ENCODE peak calls at places on chromosome 20, in nine cellular contexts. One of them, this sample, is unnamed.

GRCh38 chr20:38032585-38033329 is 499 bp downstream of the TTI1 start:
- DNase-seq in ovary: peak; percentile 23
- DNase-seq in BJ: no peak
- DNase-seq in psoas muscle: no peak
- DNase-seq in breast epithelium: peak; percentile 49
- DNase-seq in CD8-positive, alpha-beta T cell: no peak
- DNase-seq in IMR-90: no peak
- DNase-seq in cardiac muscle cell: no peak
- DNase-seq in uterus: no peak
- DNase-seq in this sample: no peak

GRCh38 chr20:5080384-5080877 is 39.3 kb downstream of the PCNA start:
- DNase-seq in breast epithelium: no peak
- DNase-seq in uterus: peak; percentile 25
- DNase-seq in ovary: no peak
- DNase-seq in IMR-90: peak; percentile 54
- DNase-seq in psoas muscle: peak; percentile 67
- DNase-seq in cardiac muscle cell: no peak
- DNase-seq in BJ: peak; percentile 19
- DNase-seq in CD8-positive, alpha-beta T cell: no peak
- DNase-seq in this sample: no peak

GRCh38 chr20:8049321-8049720 is 29.8 kb upstream of the TMX4 start:
- DNase-seq in cardiac muscle cell: no peak
- DNase-seq in psoas muscle: no peak
- DNase-seq in BJ: no peak
- DNase-seq in uterus: no peak
- DNase-seq in ovary: no peak
- DNase-seq in IMR-90: no peak
- DNase-seq in CD8-positive, alpha-beta T cell: no peak
- DNase-seq in breast epithelium: no peak
- DNase-seq in this sample: no peak

GRCh38 chr20:53750827-53751393 is 157.3 kb upstream of the ZNF217 start:
- DNase-seq in cardiac muscle cell: peak; percentile 4
- DNase-seq in psoas muscle: no peak
- DNase-seq in ovary: no peak
- DNase-seq in IMR-90: peak; percentile 91
- DNase-seq in CD8-positive, alpha-beta T cell: peak; percentile 35
- DNase-seq in BJ: peak; percentile 95
- DNase-seq in uterus: peak; percentile 33
- DNase-seq in breast epithelium: no peak
- DNase-seq in this sample: no peak

GRCh38 chr20:25280051-25280573 is 32.2 kb downstream of the PYGB start:
- DNase-seq in IMR-90: no peak
- DNase-seq in breast epithelium: peak; percentile 87
- DNase-seq in psoas muscle: peak; percentile 9
- DNase-seq in cardiac muscle cell: no peak
- DNase-seq in CD8-positive, alpha-beta T cell: no peak
- DNase-seq in uterus: peak; percentile 7
- DNase-seq in BJ: no peak
- DNase-seq in ovary: peak; percentile 18
- DNase-seq in this sample: no peak

GRCh38 chr20:38387953-38388352 is 41.7 kb downstream of the LBP start:
- DNase-seq in ovary: no peak
- DNase-seq in BJ: no peak
- DNase-seq in psoas muscle: no peak
- DNase-seq in breast epithelium: no peak
- DNase-seq in cardiac muscle cell: no peak
- DNase-seq in uterus: no peak
- DNase-seq in IMR-90: no peak
- DNase-seq in CD8-positive, alpha-beta T cell: no peak
- DNase-seq in this sample: no peak

GRCh38 chr20:36359668-36360406 is 53.7 kb downstream of the DLGAP4 start:
- DNase-seq in IMR-90: no peak
- DNase-seq in CD8-positive, alpha-beta T cell: no peak
- DNase-seq in breast epithelium: no peak
- DNase-seq in uterus: no peak
- DNase-seq in BJ: no peak
- DNase-seq in cardiac muscle cell: no peak
- DNase-seq in psoas muscle: no peak
- DNase-seq in ovary: no peak
- DNase-seq in this sample: no peak

GRCh38 chr20:4060054-4060795 is 44.9 kb upstream of the RNF24 start:
- DNase-seq in BJ: no peak
- DNase-seq in cardiac muscle cell: no peak
- DNase-seq in IMR-90: no peak
- DNase-seq in ovary: no peak
- DNase-seq in breast epithelium: peak; percentile 81
- DNase-seq in CD8-positive, alpha-beta T cell: no peak
- DNase-seq in psoas muscle: peak; percentile 46
- DNase-seq in uterus: no peak
- DNase-seq in this sample: peak; percentile 84

DNA sequence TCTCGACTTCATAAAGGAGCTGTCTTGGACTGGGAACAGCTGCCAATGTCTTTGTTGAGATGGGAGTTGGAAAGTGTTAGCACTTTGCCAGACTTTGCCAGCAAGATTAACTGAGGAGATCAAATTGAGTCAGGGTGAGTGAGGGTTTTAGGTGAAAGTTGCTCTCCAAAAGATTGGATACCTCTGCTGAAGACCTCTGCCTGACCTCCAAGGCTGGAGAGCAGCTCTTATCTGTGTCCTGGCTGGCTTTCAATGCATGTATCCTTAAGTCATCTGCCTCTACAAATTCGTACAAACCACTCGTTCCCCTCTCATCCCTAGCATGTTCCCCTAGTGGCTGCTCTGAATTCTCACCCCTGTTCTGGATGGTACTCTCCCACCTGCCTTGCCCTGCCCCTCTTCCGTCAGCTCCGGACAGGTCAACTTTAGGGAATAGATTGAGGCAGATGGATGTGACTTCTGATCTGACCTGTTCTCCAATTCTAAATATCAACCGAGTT is at the start of gene EFCAB8:
- DNase-seq in cardiac muscle cell: peak; percentile 22
- DNase-seq in breast epithelium: no peak
- DNase-seq in psoas muscle: no peak
- DNase-seq in BJ: no peak
- DNase-seq in uterus: no peak
- DNase-seq in CD8-positive, alpha-beta T cell: no peak
- DNase-seq in ovary: no peak
- DNase-seq in IMR-90: no peak
- DNase-seq in this sample: no peak
- TF ChIP-seq CTCF in cardiac muscle cell: no peak
- TF ChIP-seq CTCF in breast epithelium: no peak
- TF ChIP-seq CTCF in psoas muscle: no peak
- TF ChIP-seq CTCF in BJ: no peak
- TF ChIP-seq CTCF in uterus: no peak
- TF ChIP-seq CTCF in CD8-positive, alpha-beta T cell: no peak
- TF ChIP-seq CTCF in ovary: no peak
- TF ChIP-seq CTCF in IMR-90: no peak
- TF ChIP-seq CTCF in this sample: no peak

GRCh38 chr20:45545351-45545750 is 1.9 kb downstream of the EPPIN start:
- DNase-seq in cardiac muscle cell: no peak
- DNase-seq in CD8-positive, alpha-beta T cell: no peak
- DNase-seq in breast epithelium: no peak
- DNase-seq in psoas muscle: no peak
- DNase-seq in IMR-90: no peak
- DNase-seq in ovary: no peak
- DNase-seq in BJ: no peak
- DNase-seq in uterus: no peak
- DNase-seq in this sample: no peak

GRCh38 chr20:45548410-45548809 is 1.2 kb upstream of the EPPIN start:
- DNase-seq in cardiac muscle cell: no peak
- DNase-seq in ovary: no peak
- DNase-seq in psoas muscle: no peak
- DNase-seq in uterus: no peak
- DNase-seq in breast epithelium: no peak
- DNase-seq in BJ: no peak
- DNase-seq in CD8-positive, alpha-beta T cell: no peak
- DNase-seq in IMR-90: no peak
- DNase-seq in this sample: no peak

GRCh38 chr20:45550765-45551164 is 3.6 kb upstream of the EPPIN start:
- DNase-seq in BJ: no peak
- DNase-seq in cardiac muscle cell: no peak
- DNase-seq in psoas muscle: no peak
- DNase-seq in breast epithelium: no peak
- DNase-seq in IMR-90: no peak
- DNase-seq in ovary: no peak
- DNase-seq in uterus: no peak
- DNase-seq in CD8-positive, alpha-beta T cell: no peak
- DNase-seq in this sample: no peak

GRCh38 chr20:45545754-45546453 is 1.3 kb downstream of the EPPIN start:
- DNase-seq in uterus: no peak
- DNase-seq in BJ: no peak
- DNase-seq in breast epithelium: no peak
- DNase-seq in CD8-positive, alpha-beta T cell: no peak
- DNase-seq in ovary: no peak
- DNase-seq in psoas muscle: no peak
- DNase-seq in cardiac muscle cell: peak; percentile 41
- DNase-seq in IMR-90: peak; percentile 37
- DNase-seq in this sample: no peak

DNA sequence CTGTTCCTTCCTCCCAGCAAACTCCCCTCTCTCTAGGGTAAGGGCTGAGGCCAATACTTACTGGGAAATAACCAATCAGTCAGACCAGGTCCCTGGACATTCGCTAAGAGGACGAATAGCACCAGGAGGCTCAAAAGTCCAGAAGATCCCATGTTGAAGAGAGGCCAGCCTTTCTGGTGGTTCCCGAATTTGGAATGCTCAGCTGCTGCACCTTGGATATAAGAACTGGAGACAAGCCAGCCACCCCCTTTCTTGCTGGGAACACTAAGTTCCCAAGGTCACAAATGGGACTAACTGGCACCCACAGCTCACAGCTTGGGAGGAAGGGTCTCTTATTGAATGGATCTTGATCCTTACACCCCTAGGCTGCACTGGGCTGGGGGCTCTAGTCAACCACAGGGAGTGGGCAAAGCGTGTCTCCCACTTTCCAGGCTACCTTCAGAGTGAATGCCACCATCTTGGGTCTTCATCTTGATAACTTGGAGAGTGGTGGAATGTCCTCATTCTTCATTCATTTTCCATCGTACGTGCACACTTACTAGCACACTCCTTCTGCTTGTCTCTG is at the start of gene EPPIN:
- DNase-seq in CD8-positive, alpha-beta T cell: no peak
- DNase-seq in cardiac muscle cell: no peak
- DNase-seq in BJ: no peak
- DNase-seq in breast epithelium: no peak
- DNase-seq in IMR-90: no peak
- DNase-seq in uterus: no peak
- DNase-seq in psoas muscle: no peak
- DNase-seq in ovary: no peak
- DNase-seq in this sample: no peak
- H3K27me3 ChIP-seq in CD8-positive, alpha-beta T cell: no peaks in the 10 kb centered on the region
- H3K27me3 ChIP-seq in cardiac muscle cell: no peaks in the 10 kb centered on the region
- H3K27me3 ChIP-seq in BJ: peaks cover 2% of the 10 kb centered on the region
- H3K27me3 ChIP-seq in breast epithelium: no peaks in the 10 kb centered on the region
- H3K27me3 ChIP-seq in IMR-90: peaks cover 5% of the 10 kb centered on the region
- H3K27me3 ChIP-seq in uterus: no peaks in the 10 kb centered on the region
- H3K27me3 ChIP-seq in psoas muscle: peaks cover 10% of the 10 kb centered on the region
- H3K27me3 ChIP-seq in ovary: no peaks in the 10 kb centered on the region
- H3K27me3 ChIP-seq in this sample: no peaks in the 10 kb centered on the region

DNA sequence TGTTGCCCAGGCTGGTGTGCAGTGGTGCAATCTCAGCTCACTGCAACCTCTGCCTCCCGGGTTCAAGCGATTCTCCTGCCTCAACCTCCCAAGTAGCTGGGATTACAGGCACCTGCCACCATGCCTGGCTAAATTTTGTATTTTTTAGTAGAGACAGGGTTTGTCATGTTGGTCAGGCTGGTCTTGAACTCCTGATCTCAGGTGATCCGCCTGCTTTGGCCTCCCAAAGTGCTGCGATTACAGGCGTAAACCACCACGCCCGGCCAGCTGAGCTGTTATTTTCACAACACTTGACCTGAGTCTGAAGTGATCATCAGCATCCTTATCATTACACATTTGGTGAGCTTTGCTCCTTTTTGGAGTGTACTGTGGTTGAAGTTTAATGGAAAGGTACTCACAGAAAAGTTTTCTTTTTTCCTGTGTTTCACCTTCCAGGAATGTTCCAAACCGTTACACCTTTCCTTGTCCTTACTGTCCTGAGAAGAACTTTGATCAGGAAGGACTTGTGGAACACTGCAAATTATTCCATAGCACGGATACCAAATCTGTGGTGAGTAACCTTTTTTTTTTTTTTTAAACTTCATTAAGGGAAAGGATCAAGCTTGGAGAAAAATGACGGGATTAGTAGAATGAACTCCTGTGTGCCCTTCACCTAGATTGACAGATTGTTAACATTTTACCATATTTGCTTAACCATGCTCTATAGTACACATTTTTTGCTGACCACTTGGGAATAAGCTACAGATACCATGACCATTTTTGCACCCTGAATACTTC is 9.7 kb downstream of the RNF114 start:
- DNase-seq in CD8-positive, alpha-beta T cell: no peak
- DNase-seq in IMR-90: no peak
- DNase-seq in psoas muscle: no peak
- DNase-seq in uterus: no peak
- DNase-seq in cardiac muscle cell: no peak
- DNase-seq in BJ: no peak
- DNase-seq in ovary: no peak
- DNase-seq in breast epithelium: no peak
- DNase-seq in this sample: no peak
- TF ChIP-seq CTCF in CD8-positive, alpha-beta T cell: no peak
- TF ChIP-seq CTCF in IMR-90: no peak
- TF ChIP-seq CTCF in psoas muscle: no peak
- TF ChIP-seq CTCF in uterus: no peak
- TF ChIP-seq CTCF in cardiac muscle cell: no peak
- TF ChIP-seq CTCF in BJ: no peak
- TF ChIP-seq CTCF in ovary: no peak
- TF ChIP-seq CTCF in breast epithelium: no peak
- TF ChIP-seq CTCF in this sample: no peak

GRCh38 chr20:13469262-13469661 is 169.5 kb downstream of the TASP1 start:
- DNase-seq in ovary: no peak
- DNase-seq in CD8-positive, alpha-beta T cell: no peak
- DNase-seq in BJ: no peak
- DNase-seq in psoas muscle: no peak
- DNase-seq in cardiac muscle cell: no peak
- DNase-seq in IMR-90: no peak
- DNase-seq in uterus: no peak
- DNase-seq in breast epithelium: no peak
- DNase-seq in this sample: no peak

GRCh38 chr20:13468166-13468565 is 170.6 kb downstream of the TASP1 start:
- DNase-seq in cardiac muscle cell: no peak
- DNase-seq in breast epithelium: no peak
- DNase-seq in uterus: no peak
- DNase-seq in BJ: no peak
- DNase-seq in IMR-90: no peak
- DNase-seq in psoas muscle: no peak
- DNase-seq in ovary: no peak
- DNase-seq in CD8-positive, alpha-beta T cell: no peak
- DNase-seq in this sample: no peak

GRCh38 chr20:13462091-13462490 is 176.6 kb downstream of the TASP1 start:
- DNase-seq in CD8-positive, alpha-beta T cell: no peak
- DNase-seq in breast epithelium: no peak
- DNase-seq in IMR-90: no peak
- DNase-seq in cardiac muscle cell: no peak
- DNase-seq in psoas muscle: no peak
- DNase-seq in uterus: no peak
- DNase-seq in BJ: no peak
- DNase-seq in ovary: no peak
- DNase-seq in this sample: no peak

GRCh38 chr20:13458860-13459451 is 179.8 kb downstream of the TASP1 start:
- DNase-seq in cardiac muscle cell: peak; percentile 12
- DNase-seq in uterus: no peak
- DNase-seq in psoas muscle: no peak
- DNase-seq in IMR-90: peak; percentile 41
- DNase-seq in ovary: no peak
- DNase-seq in CD8-positive, alpha-beta T cell: no peak
- DNase-seq in BJ: no peak
- DNase-seq in breast epithelium: no peak
- DNase-seq in this sample: no peak

DNA sequence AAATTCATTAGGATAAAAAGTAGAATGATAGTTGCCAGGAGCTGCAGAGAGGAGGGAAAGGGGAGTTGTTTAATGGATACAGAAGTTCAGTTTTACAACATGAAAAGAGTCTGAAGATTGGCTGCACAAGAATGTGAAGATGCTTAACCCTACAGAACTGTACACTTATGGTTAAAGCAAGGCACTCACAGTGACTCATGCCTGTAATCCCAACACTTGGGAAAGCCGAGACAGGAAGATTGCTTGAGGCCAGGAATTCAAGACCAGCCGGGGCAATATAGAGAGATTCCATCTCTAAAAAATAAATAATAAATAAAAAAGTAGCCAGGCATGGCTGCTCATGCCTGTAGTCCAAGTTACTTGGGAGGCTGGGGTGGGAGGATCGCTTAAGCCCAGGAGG is 174.0 kb downstream of the TASP1 start:
- DNase-seq in ovary: no peak
- DNase-seq in breast epithelium: no peak
- DNase-seq in uterus: no peak
- DNase-seq in cardiac muscle cell: no peak
- DNase-seq in IMR-90: peak; percentile 63
- DNase-seq in CD8-positive, alpha-beta T cell: no peak
- DNase-seq in BJ: no peak
- DNase-seq in psoas muscle: no peak
- DNase-seq in this sample: no peak
- H3K27me3 ChIP-seq in ovary: no peaks in the 10 kb centered on the region
- H3K27me3 ChIP-seq in breast epithelium: no peaks in the 10 kb centered on the region
- H3K27me3 ChIP-seq in uterus: no peaks in the 10 kb centered on the region
- H3K27me3 ChIP-seq in cardiac muscle cell: no peaks in the 10 kb centered on the region
- H3K27me3 ChIP-seq in IMR-90: no peaks in the 10 kb centered on the region
- H3K27me3 ChIP-seq in CD8-positive, alpha-beta T cell: no peaks in the 10 kb centered on the region
- H3K27me3 ChIP-seq in BJ: no peaks in the 10 kb centered on the region
- H3K27me3 ChIP-seq in psoas muscle: no peaks in the 10 kb centered on the region
- H3K27me3 ChIP-seq in this sample: no peaks in the 10 kb centered on the region